ENCODE peak calls at places on chromosomes 5 and 9, in six cellular contexts. H, L, R, A, K and S are unnamed samples.

GRCh38 chr5:122673343-122673742 is 101.5 kb upstream of the SNX2 start:
- DNase-seq in L (no peak), H (peak), K (peak), R (no peak), A (no peak), S (no peak)

GRCh38 chr5:103510851-103511553 is 51.6 kb downstream of the NUDT12 start:
- DNase-seq in L (no peak), R (no peak), H (no peak), A (no peak), K (peak), S (no peak)

GRCh38 chr5:1785062-1785461 is 14.6 kb downstream of the MRPL36 start:
- DNase-seq in K (no peak), A (no peak), H (no peak), L (no peak), R (no peak), S (no peak)

GRCh38 chr5:141604318-141604717 is 14.5 kb downstream of the DIAPH1 start:
- DNase-seq in L (no peak), K (peak), H (peak), A (no peak), R (peak), S (peak)

GRCh38 chr9:113623851-113624485 is 160.4 kb downstream of the RGS3 start:
- DNase-seq in L (no peak), R (no peak), A (peak), K (no peak), H (no peak), S (no peak)

GRCh38 chr9:108181444-108181843 is 674.3 kb downstream of the ACTL7B start:
- DNase-seq in L (no peak), H (no peak), K (no peak), A (no peak), R (no peak), S (no peak)

GRCh38 chr5:108381955-108382783 is at the start of gene FBXL17:
- DNase-seq in A (peak), L (peak), K (peak), R (peak), H (peak), S (peak)

GRCh38 chr5:101942321-101942882 is 353.7 kb downstream of the SLCO4C1 start:
- DNase-seq in H (peak), K (peak), A (peak), L (peak), R (peak), S (no peak)

GRCh38 chr5:10328323-10328722 is 20.6 kb upstream of the CMBL start:
- DNase-seq in H (peak), L (no peak), A (no peak), K (no peak), R (no peak), S (no peak)

GRCh38 chr9:74942801-74943200 is 9.9 kb downstream of the C9orf40 start:
- DNase-seq in R (no peak), K (peak), H (peak), A (no peak), L (no peak), S (no peak)